ENCODE peak calls at places on chromosome 14, in nine cellular contexts. W is AG08396; I is GM12878; K is T47D; F is activated CD4-positive, alpha-beta T cell treated with anti-CD3 and anti-CD28 coated beads for 24 hours; Q is cardiac muscle cell; M is stomach; A is tibial artery; E is fibroblast of the aortic adventitia. D is an unnamed sample.

GRCh38 chr14:23707415-23707814 is 71.3 kb downstream of the DHRS2 start:
- DNase-seq in W (no peak), I (no peak), K (no peak), F (no peak), Q (no peak), M (no peak), A (no peak), E (no peak), D (no peak)

GRCh38 chr14:51396222-51396815 is 156.3 kb downstream of the TMX1 start:
- DNase-seq in W (peak), I (no peak), K (no peak), F (no peak), Q (no peak), M (no peak), A (no peak), E (peak), D (no peak)

GRCh38 chr14:104596451-104596918 is 8.1 kb downstream of the TMEM179 start:
- DNase-seq in W (no peak), I (no peak), K (no peak), F (no peak), Q (no peak), M (no peak), A (no peak), E (no peak), D (no peak)

GRCh38 chr14:74988131-74988530 is 14.6 kb upstream of the EIF2B2 start:
- DNase-seq in W (peak), I (no peak), K (peak), F (no peak), Q (no peak), M (no peak), A (no peak), E (peak), D (no peak)

GRCh38 chr14:66496911-66497310 is 10.7 kb downstream of the CCDC196 start:
- DNase-seq in W (no peak), I (no peak), K (no peak), F (no peak), Q (peak), M (no peak), A (no peak), E (no peak), D (no peak)

GRCh38 chr14:89327771-89328212 is 89.2 kb downstream of the FOXN3 start:
- DNase-seq in W (peak), I (no peak), K (no peak), F (no peak), Q (no peak), M (no peak), A (no peak), E (peak), D (no peak)

GRCh38 chr14:60094306-60094897 is 2.7 kb downstream of the PCNX4 start:
- DNase-seq in W (no peak), I (no peak), K (no peak), F (no peak), Q (peak), M (no peak), A (no peak), E (peak), D (no peak)

GRCh38 chr14:85439696-85440328 is 90.1 kb upstream of the FLRT2 start:
- DNase-seq in W (peak), I (no peak), K (peak), F (no peak), Q (peak), M (no peak), A (no peak), E (peak), D (no peak)

GRCh38 chr14:55352201-55352600 is 59.4 kb downstream of the ATG14 start:
- DNase-seq in W (no peak), I (no peak), K (no peak), F (no peak), Q (no peak), M (no peak), A (no peak), E (no peak), D (no peak)

GRCh38 chr14:102532204-102532658 is 22.7 kb upstream of the ANKRD9 start:
- DNase-seq in W (no peak), I (no peak), K (peak), F (no peak), Q (no peak), M (no peak), A (no peak), E (peak), D (no peak)

GRCh38 chr14:29216774-29217232 is 450.2 kb downstream of the FOXG1 start:
- DNase-seq in W (no peak), I (no peak), K (no peak), F (no peak), Q (peak), M (no peak), A (no peak), E (peak), D (no peak)

GRCh38 chr14:70013269-70013873 is 134.2 kb downstream of the SMOC1 start:
- DNase-seq in W (no peak), I (no peak), K (peak), F (peak), Q (peak), M (peak), A (no peak), E (no peak), D (no peak)

GRCh38 chr14:100778078-100778927 is 47.6 kb upstream of the MEG3 start:
- DNase-seq in W (no peak), I (no peak), K (no peak), F (no peak), Q (peak), M (peak), A (peak), E (no peak), D (no peak)